ENCODE peak calls at places on chromosomes 3 and 15, in five cellular contexts. C, N, V, M and O are unnamed samples.

GRCh38 chr3:30292192-30292893 is 314.1 kb upstream of the TGFBR2 start:
- DNase-seq in C (peak; percentile 93), N (no peak), V (peak; percentile 50), M (no peak), O (no peak)

GRCh38 chr15:64566629-64567427 is 106.5 kb downstream of the ZNF609 start:
- DNase-seq in C (no peak), N (no peak), V (no peak), M (no peak), O (no peak)

GRCh38 chr15:66019377-66019776 is 150.1 kb downstream of the RAB11A start:
- DNase-seq in C (no peak), N (no peak), V (no peak), M (no peak), O (no peak)

GRCh38 chr3:172709776-172710708 is 825 bp downstream of the NCEH1 start:
- DNase-seq in C (peak; percentile 57), N (no peak), V (peak; percentile 24), M (peak; percentile 29), O (no peak)

GRCh38 chr3:85721409-85722145 is 762.8 kb downstream of the CADM2 start:
- DNase-seq in C (no peak), N (no peak), V (no peak), M (no peak), O (no peak)

GRCh38 chr3:38109580-38110313 is 27.2 kb downstream of the ACAA1 start:
- DNase-seq in C (no peak), N (no peak), V (no peak), M (peak; percentile 7), O (no peak)

GRCh38 chr3:135944831-135945230 is 20.7 kb upstream of the PPP2R3A start:
- DNase-seq in C (peak; percentile 14), N (no peak), V (peak; percentile 74), M (no peak), O (no peak)

GRCh38 chr3:119099785-119100184 is 46.2 kb upstream of the TEX55 start:
- DNase-seq in C (no peak), N (no peak), V (no peak), M (no peak), O (no peak)

GRCh38 chr3:142501004-142501926 is 53.4 kb upstream of the XRN1 start:
- DNase-seq in C (peak; percentile 71), N (no peak), V (peak; percentile 28), M (no peak), O (no peak)

GRCh38 chr15:75661041-75661778 is 13.5 kb downstream of the SNX33 start:
- DNase-seq in C (peak; percentile 95), N (no peak), V (peak; percentile 92), M (peak; percentile 49), O (peak; percentile 24)

GRCh38 chr3:179324270-179324754 is 1.5 kb downstream of the ZNF639 start:
- DNase-seq in C (peak; percentile 35), N (no peak), V (peak; percentile 40), M (no peak), O (no peak)

GRCh38 chr3:120177151-120177550 is 82.9 kb upstream of the GSK3B start:
- DNase-seq in C (peak; percentile 89), N (no peak), V (peak; percentile 68), M (peak; percentile 20), O (no peak)

GRCh38 chr15:40342421-40343313 is 1.9 kb upstream of the CCDC9B start:
- DNase-seq in C (peak; percentile 43), N (no peak), V (no peak), M (no peak), O (no peak)

GRCh38 chr3:161555367-161555766 is 58.8 kb downstream of the OTOL1 start:
- DNase-seq in C (no peak), N (no peak), V (no peak), M (no peak), O (no peak)

GRCh38 chr3:52437326-52438103 is 7.4 kb downstream of the SEMA3G start:
- DNase-seq in C (no peak), N (no peak), V (no peak), M (no peak), O (no peak)

GRCh38 chr15:30001592-30001991 is 81.2 kb upstream of the GOLGA8J start:
- DNase-seq in C (no peak), N (no peak), V (no peak), M (no peak), O (no peak)

GRCh38 chr3:37768107-37768809 is 93.4 kb upstream of the CTDSPL start:
- DNase-seq in C (no peak), N (no peak), V (peak; percentile 53), M (peak; percentile 76), O (no peak)

GRCh38 chr3:85330071-85330470 is 371.3 kb downstream of the CADM2 start:
- DNase-seq in C (no peak), N (no peak), V (no peak), M (no peak), O (no peak)

GRCh38 chr15:29969587-29970401 is 113.0 kb upstream of the GOLGA8J start:
- DNase-seq in C (no peak), N (no peak), V (no peak), M (no peak), O (no peak)

GRCh38 chr3:156670652-156671051 is 3.7 kb upstream of the TIPARP start:
- DNase-seq in C (no peak), N (no peak), V (no peak), M (no peak), O (no peak)

GRCh38 chr15:101093959-101094358 is 157.9 kb downstream of the CHSY1 start:
- DNase-seq in C (no peak), N (no peak), V (no peak), M (no peak), O (no peak)

GRCh38 chr3:134903840-134904239 is 108.8 kb downstream of the EPHB1 start:
- DNase-seq in C (no peak), N (no peak), V (no peak), M (no peak), O (no peak)

GRCh38 chr3:36944641-36945270 is at the start of gene TRANK1:
- DNase-seq in C (peak; percentile 66), N (peak; percentile 69), V (no peak), M (peak; percentile 40), O (peak; percentile 6)

GRCh38 chr15:89127054-89127702 is 38.9 kb downstream of the ABHD2 start:
- DNase-seq in C (peak; percentile 48), N (no peak), V (no peak), M (peak; percentile 60), O (no peak)
- TF ChIP-seq CTCF in C (peak; percentile 49), N (no peak), V (peak; percentile 55), M (no peak), O (no peak)

GRCh38 chr3:184758056-184758455 is 46.2 kb upstream of the MAGEF1 start:
- DNase-seq in C (no peak), N (no peak), V (no peak), M (no peak), O (no peak)

GRCh38 chr3:184752361-184752760 is 40.5 kb upstream of the MAGEF1 start:
- DNase-seq in C (no peak), N (no peak), V (no peak), M (no peak), O (no peak)

GRCh38 chr3:184756151-184756681 is 44.4 kb upstream of the MAGEF1 start:
- DNase-seq in C (no peak), N (no peak), V (no peak), M (no peak), O (no peak)

GRCh38 chr3:184757010-184757651 is 45.3 kb upstream of the MAGEF1 start:
- DNase-seq in C (peak; percentile 96), N (no peak), V (peak; percentile 90), M (no peak), O (no peak)

DNA sequence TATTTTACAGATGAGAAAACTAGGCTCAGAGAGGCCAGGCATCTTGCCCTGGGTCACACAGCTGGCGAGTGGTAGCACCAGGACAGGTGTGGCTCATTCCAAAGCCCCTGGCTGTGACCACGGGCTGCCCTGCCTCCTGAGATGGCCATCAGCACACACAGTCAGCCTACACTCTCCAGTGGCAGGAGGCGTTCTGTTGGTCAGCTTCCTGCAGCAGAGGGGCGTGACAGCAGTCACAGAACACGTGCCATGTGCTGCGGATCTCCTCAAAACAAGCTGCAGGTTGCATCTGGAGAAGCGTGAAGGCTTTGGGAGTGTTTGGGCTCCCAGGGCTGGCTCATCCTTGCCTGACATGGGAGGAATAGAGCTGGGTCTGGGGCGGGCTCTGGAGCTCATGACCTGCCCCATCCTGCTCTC is 43.5 kb upstream of the MAGEF1 start:
- DNase-seq in C (no peak), N (no peak), V (no peak), M (no peak), O (no peak)
- TF ChIP-seq CTCF in C (no peak), N (no peak), V (no peak), M (no peak), O (no peak)

DNA sequence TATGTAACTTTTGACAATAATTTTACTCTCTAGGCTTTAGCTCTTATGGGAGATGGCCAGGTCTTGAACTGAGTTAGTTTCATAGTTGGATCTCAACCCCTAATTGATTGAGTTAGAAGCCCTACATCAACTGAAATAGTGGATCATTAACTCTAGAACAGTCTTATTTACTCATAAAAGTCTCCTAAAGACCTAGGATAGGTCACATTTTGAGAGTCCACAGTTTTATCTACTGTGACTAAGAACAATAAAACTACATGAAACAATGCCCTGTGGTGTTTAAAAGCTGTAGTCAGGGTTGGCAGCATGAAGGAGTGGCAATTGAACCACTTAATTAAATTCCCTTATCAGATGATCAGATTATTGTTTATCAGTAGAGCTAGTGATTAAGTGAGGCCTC is 22.2 kb upstream of the IDH2 start:
- DNase-seq in C (no peak), N (no peak), V (no peak), M (no peak), O (no peak)
- TF ChIP-seq CTCF in C (no peak), N (no peak), V (no peak), M (no peak), O (no peak)

DNA sequence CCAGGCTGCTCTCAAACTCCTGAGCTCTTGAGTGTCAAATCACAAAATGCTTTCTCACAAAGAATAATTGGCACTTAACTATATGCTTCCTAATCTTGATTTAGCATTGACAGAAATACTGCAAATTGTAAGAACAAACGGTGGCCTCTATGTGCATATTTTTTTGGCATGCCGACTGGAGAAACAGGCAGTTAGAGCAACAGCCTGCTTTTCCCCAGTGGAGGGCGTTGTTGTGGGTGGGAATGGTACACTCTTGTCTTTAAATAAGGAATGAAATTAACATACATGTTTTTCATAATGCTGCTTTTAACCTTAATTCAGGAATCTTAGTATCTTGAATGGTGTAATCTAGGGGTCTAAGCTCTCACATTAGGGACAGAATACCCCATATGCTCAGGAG is 31.1 kb upstream of the SV2B start:
- DNase-seq in C (no peak), N (no peak), V (no peak), M (no peak), O (no peak)
- TF ChIP-seq CTCF in C (no peak), N (no peak), V (no peak), M (no peak), O (no peak)